ENCODE peak calls at places on chromosomes 3 and 15, in seven cellular contexts. W, B, C, H, P, N and Z are unnamed samples.
A peak's percentile ranks its signal among the peaks of the same experiment; 100 is the strongest.

GRCh38 chr3:136838641-136839555 is 20.0 kb downstream of the SLC35G2 start:
- DNase-seq in N (peak; percentile 65), B (no peak), C (peak; percentile 64), H (no peak), W (no peak), P (no peak), Z (peak; percentile 66)

GRCh38 chr15:91949361-91949760 is 95.9 kb downstream of the SLCO3A1 start:
- DNase-seq in W (no peak), N (no peak), P (no peak), B (no peak), C (no peak), H (no peak), Z (no peak)

GRCh38 chr3:64129581-64129980 is 95.7 kb downstream of the PRICKLE2 start:
- DNase-seq in P (no peak), W (no peak), H (no peak), B (no peak), N (no peak), C (no peak), Z (no peak)

GRCh38 chr15:95252404-95252803 is 1021.0 kb downstream of the MCTP2 start:
- DNase-seq in B (no peak), P (no peak), N (peak; percentile 33), W (no peak), C (peak; percentile 49), H (no peak), Z (no peak)

GRCh38 chr3:119222400-119222799 is 18.3 kb downstream of the B4GALT4 start:
- DNase-seq in H (peak; percentile 26), N (no peak), P (no peak), C (no peak), B (no peak), W (no peak), Z (no peak)

GRCh38 chr3:178297204-178297603 is 239.0 kb upstream of the KCNMB2 start:
- DNase-seq in C (no peak), N (no peak), H (no peak), B (no peak), P (no peak), W (no peak), Z (no peak)

GRCh38 chr3:53464424-53464823 is 30.0 kb upstream of the CACNA1D start:
- DNase-seq in W (no peak), P (no peak), H (no peak), N (no peak), B (no peak), C (no peak), Z (no peak)

GRCh38 chr15:63374686-63375520 is 6.7 kb downstream of the CA12 start:
- DNase-seq in B (no peak), C (peak; percentile 80), W (no peak), H (no peak), N (peak; percentile 85), P (no peak), Z (no peak)

GRCh38 chr15:93523490-93523889 is 434.5 kb upstream of the RGMA start:
- DNase-seq in W (no peak), B (no peak), H (no peak), N (no peak), P (no peak), C (no peak), Z (no peak)

GRCh38 chr3:89113887-89114840 is 6.7 kb downstream of the EPHA3 start:
- DNase-seq in W (peak; percentile 56), C (peak; percentile 42), B (peak; percentile 92), P (peak; percentile 88), H (no peak), N (peak; percentile 67), Z (peak; percentile 88)

GRCh38 chr3:127014536-127015281 is 31.8 kb downstream of the PLXNA1 start:
- DNase-seq in N (no peak), C (no peak), W (no peak), P (no peak), B (no peak), H (no peak), Z (no peak)

GRCh38 chr3:152399374-152399773 is 130.6 kb downstream of the MBNL1 start:
- DNase-seq in W (no peak), B (no peak), P (no peak), C (peak; percentile 76), N (peak; percentile 79), H (no peak), Z (no peak)

GRCh38 chr15:100913961-100914360 is 5.2 kb upstream of the LRRK1 start:
- DNase-seq in W (no peak), H (no peak), N (no peak), C (no peak), P (no peak), B (peak; percentile 10), Z (no peak)

GRCh38 chr3:41237907-41238306 is 38.6 kb downstream of the CTNNB1 start:
- DNase-seq in B (no peak), H (no peak), P (no peak), N (no peak), C (no peak), W (no peak), Z (no peak)

GRCh38 chr3:84925571-84925970 is 33.2 kb upstream of the CADM2 start:
- DNase-seq in W (no peak), H (no peak), B (no peak), P (no peak), N (no peak), C (no peak), Z (no peak)

GRCh38 chr3:124631727-124632126 is 98.5 kb upstream of the UMPS start:
- DNase-seq in H (no peak), B (no peak), P (no peak), N (no peak), C (no peak), W (no peak), Z (no peak)

GRCh38 chr15:66233487-66234415 is 19.8 kb downstream of the MEGF11 start:
- DNase-seq in H (no peak), C (no peak), P (peak; percentile 85), B (peak; percentile 66), W (no peak), N (peak; percentile 12), Z (peak; percentile 61)

GRCh38 chr15:100929641-100930042 is 10.5 kb downstream of the LRRK1 start:
- DNase-seq in W (no peak), H (peak; percentile 88), C (no peak), N (no peak), P (no peak), B (no peak), Z (peak; percentile 77)

GRCh38 chr3:106814231-106814630 is 563.0 kb upstream of the CCDC54 start:
- DNase-seq in H (no peak), N (no peak), B (no peak), W (no peak), P (no peak), C (no peak), Z (no peak)

GRCh38 chr3:157499342-157499963 is 3.8 kb downstream of the VEPH1 start:
- DNase-seq in H (peak; percentile 69), P (peak; percentile 83), W (peak; percentile 48), B (peak; percentile 92), C (no peak), N (peak; percentile 17), Z (peak; percentile 95)

GRCh38 chr15:80559320-80559693 is 135.8 kb upstream of the ABHD17C start:
- DNase-seq in C (no peak), B (no peak), P (peak; percentile 46), H (no peak), N (no peak), W (no peak), Z (no peak)

GRCh38 chr15:80560601-80561025 is 134.5 kb upstream of the ABHD17C start:
- DNase-seq in B (no peak), C (no peak), N (peak; percentile 28), H (no peak), W (no peak), P (peak; percentile 33), Z (peak; percentile 60)

GRCh38 chr15:80557441-80558234 is 137.5 kb upstream of the ABHD17C start:
- DNase-seq in B (no peak), H (no peak), N (no peak), P (peak; percentile 11), W (no peak), C (no peak), Z (no peak)

GRCh38 chr15:80559761-80560160 is 135.3 kb upstream of the ABHD17C start:
- DNase-seq in B (no peak), C (no peak), P (no peak), N (no peak), H (no peak), W (no peak), Z (no peak)

GRCh38 chr15:80558631-80559319 is 136.3 kb upstream of the ABHD17C start:
- DNase-seq in P (no peak), C (no peak), B (no peak), H (no peak), W (no peak), N (no peak), Z (no peak)
- H3K27ac ChIP-seq in P (no peak overlapping the region), C (no peak overlapping the region), B (no peak overlapping the region), H (no peak overlapping the region), W (no peak overlapping the region), N (no peak overlapping the region), Z (no peak overlapping the region)

GRCh38 chr15:35427496-35427895 is 118.5 kb downstream of the DPH6 start:
- DNase-seq in W (no peak), H (no peak), P (no peak), N (no peak), C (no peak), B (no peak), Z (no peak)
- H3K4me2 ChIP-seq in W (no peak overlapping the region), H (no peak overlapping the region), P (no peak overlapping the region), N (no peak overlapping the region), C (no peak overlapping the region), B (no peak overlapping the region), Z (no peak overlapping the region)

GRCh38 chr3:147529551-147529950 is 120.4 kb downstream of the ZIC1 start:
- DNase-seq in C (no peak), N (no peak), W (no peak), P (no peak), H (no peak), B (no peak), Z (no peak)
- H3K4ac ChIP-seq in C (no peak overlapping the region), N (no peak overlapping the region), W (no peak overlapping the region), P (no peak overlapping the region), H (no peak overlapping the region), B (no peak overlapping the region), Z (no peak overlapping the region)

DNA sequence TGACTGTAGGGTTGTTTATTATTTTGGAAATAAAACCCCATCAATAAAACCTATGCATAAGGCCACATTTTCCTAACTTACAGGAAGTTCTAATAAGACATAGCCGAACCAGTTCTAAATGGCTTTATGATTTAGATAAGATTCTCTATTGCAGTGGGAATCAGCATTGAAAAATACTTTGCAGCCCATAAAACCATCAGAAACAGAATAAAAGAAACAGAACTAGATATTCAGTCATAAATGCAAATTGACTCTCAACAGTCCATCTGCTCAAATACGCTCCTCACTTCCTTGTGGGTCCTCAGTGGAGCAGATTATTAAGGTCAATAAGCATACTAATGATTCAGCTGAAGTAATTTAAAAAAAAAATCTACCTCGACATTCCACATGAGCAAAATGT is 8.8 kb downstream of the SATB1 start:
- DNase-seq in W (no peak), C (no peak), P (no peak), N (no peak), H (no peak), B (no peak), Z (no peak)
- H3K27ac ChIP-seq in W (no peak overlapping the region), C (no peak overlapping the region), P (no peak overlapping the region), N (no peak overlapping the region), H (no peak overlapping the region), B (no peak overlapping the region), Z (no peak overlapping the region)

DNA sequence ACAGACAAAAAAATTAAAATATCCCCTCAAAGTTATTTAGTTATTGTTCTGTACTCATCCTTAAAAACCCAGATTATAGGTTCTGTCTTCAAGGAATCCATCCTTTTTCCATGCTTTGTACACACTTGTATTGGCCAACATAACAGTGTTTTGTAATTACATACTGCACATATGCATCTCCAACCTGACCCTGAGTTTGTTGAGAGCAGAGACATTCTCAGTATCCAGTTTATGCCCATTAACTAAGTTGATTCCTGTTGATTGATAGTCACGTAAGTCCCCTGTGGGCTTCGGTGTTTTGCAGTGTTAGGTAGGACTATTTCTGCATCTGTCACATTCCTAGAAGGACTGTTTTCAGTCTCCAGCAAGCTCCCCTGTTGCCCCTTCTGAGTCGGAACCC is 33.6 kb downstream of the MOBP start:
- DNase-seq in W (no peak), P (no peak), B (no peak), H (no peak), C (no peak), N (no peak), Z (no peak)
- H3K4me2 ChIP-seq in W (no peak overlapping the region), P (no peak overlapping the region), B (no peak overlapping the region), H (no peak overlapping the region), C (no peak overlapping the region), N (no peak overlapping the region), Z (no peak overlapping the region)